ENCODE peak calls at places on chromosomes 7 and 10, in four cellular contexts. L is Panc1, K is SK-N-SH, Q is endothelial cell of umbilical vein. T is an unnamed sample.

GRCh38 chr10:63208981-63209380 is 75.9 kb downstream of the NRBF2 start:
- DNase-seq in L (no peak), K (no peak), Q (peak; percentile 73), T (no peak)

GRCh38 chr10:30227481-30227880 is 121.6 kb downstream of the MTPAP start:
- DNase-seq in L (no peak), K (no peak), Q (no peak), T (no peak)

GRCh38 chr10:44944354-44944753 is 15.2 kb upstream of the RASSF4 start:
- DNase-seq in L (no peak), K (no peak), Q (no peak), T (no peak)

GRCh38 chr10:86113983-86114382 is 252.6 kb downstream of the GRID1 start:
- DNase-seq in L (no peak), K (no peak), Q (no peak), T (no peak)

GRCh38 chr10:1706711-1707110 is 30.6 kb downstream of the ADARB2 start:
- DNase-seq in L (no peak), K (no peak), Q (no peak), T (no peak)

GRCh38 chr10:16787361-16787791 is 29.8 kb downstream of the RSU1 start:
- DNase-seq in L (no peak), K (no peak), Q (no peak), T (no peak)

GRCh38 chr7:45893374-45893995 is 5.2 kb downstream of the IGFBP1 start:
- DNase-seq in L (no peak), K (no peak), Q (no peak), T (no peak)

GRCh38 chr10:7942859-7943258 is 111.6 kb upstream of the GATA3 start:
- DNase-seq in L (no peak), K (no peak), Q (no peak), T (no peak)

GRCh38 chr7:108016841-108017775 is 14.1 kb upstream of the LAMB1 start:
- DNase-seq in L (no peak), K (peak; percentile 36), Q (peak; percentile 87), T (no peak)

GRCh38 chr10:78307576-78307975 is 273.9 kb downstream of the RPS24 start:
- DNase-seq in L (no peak), K (no peak), Q (no peak), T (no peak)

GRCh38 chr10:77073066-77073960 is 564.3 kb downstream of the KCNMA1 start:
- DNase-seq in L (no peak), K (no peak), Q (no peak), T (no peak)

GRCh38 chr7:151819826-151820225 is 57.1 kb downstream of the PRKAG2 start:
- DNase-seq in L (no peak), K (no peak), Q (no peak), T (no peak)

GRCh38 chr10:10977978-10978377 is 39.7 kb upstream of the CELF2 start:
- DNase-seq in L (no peak), K (no peak), Q (no peak), T (no peak)

GRCh38 chr7:113698556-113699220 is 220.1 kb downstream of the PPP1R3A start:
- DNase-seq in L (peak; percentile 20), K (peak; percentile 17), Q (peak; percentile 44), T (no peak)

GRCh38 chr10:45438457-45439090 is 64.6 kb downstream of the ALOX5 start:
- DNase-seq in L (no peak), K (no peak), Q (no peak), T (no peak)

GRCh38 chr7:2921748-2922147 is 77.6 kb upstream of the GNA12 start:
- DNase-seq in L (no peak), K (peak; percentile 82), Q (no peak), T (no peak)

GRCh38 chr7:81719865-81720264 is 50.0 kb downstream of the HGF start:
- DNase-seq in L (no peak), K (no peak), Q (no peak), T (no peak)

GRCh38 chr10:92239600-92240288 is 51.1 kb downstream of the CPEB3 start:
- DNase-seq in L (no peak), K (peak; percentile 86), Q (peak; percentile 39), T (peak; percentile 35)

GRCh38 chr7:158818325-158819213 is 10.7 kb downstream of the ESYT2 start:
- DNase-seq in L (peak; percentile 99), K (peak; percentile 86), Q (peak; percentile 98), T (peak; percentile 96)

GRCh38 chr7:74174606-74175082 is 488 bp downstream of the EIF4H start:
- DNase-seq in L (no peak), K (peak; percentile 85), Q (peak; percentile 69), T (no peak)

GRCh38 chr10:113087082-113088029 is 137.3 kb downstream of the TCF7L2 start:
- DNase-seq in L (peak; percentile 96), K (no peak), Q (peak; percentile 99), T (no peak)

GRCh38 chr7:142880886-142881505 is 4.5 kb downstream of the TRPV6 start:
- DNase-seq in L (peak; percentile 41), K (peak; percentile 73), Q (peak; percentile 42), T (no peak)

GRCh38 chr10:94678475-94678874 is 5.1 kb upstream of the CYP2C18 start:
- DNase-seq in L (no peak), K (no peak), Q (no peak), T (no peak)

GRCh38 chr10:84452006-84452405 is 123.6 kb downstream of the CCSER2 start:
- DNase-seq in L (no peak), K (no peak), Q (no peak), T (no peak)

GRCh38 chr7:108417926-108418325 is 38.3 kb downstream of the NRCAM start:
- DNase-seq in L (no peak), K (no peak), Q (no peak), T (no peak)

GRCh38 chr7:29879609-29880008 is 73.3 kb downstream of the WIPF3 start:
- DNase-seq in L (no peak), K (no peak), Q (no peak), T (no peak)

GRCh38 chr7:131190146-131190545 is 137.5 kb upstream of the MKLN1 start:
- DNase-seq in L (no peak), K (no peak), Q (no peak), T (no peak)

GRCh38 chr7:44195901-44196300 is 4.9 kb upstream of the YKT6 start:
- DNase-seq in L (no peak), K (no peak), Q (no peak), T (no peak)

GRCh38 chr7:80623465-80624252 is 14.8 kb upstream of the CD36 start:
- DNase-seq in L (no peak), K (no peak), Q (no peak), T (peak; percentile 56)

GRCh38 chr7:123112833-123113232 is 86.9 kb downstream of the SLC13A1 start:
- DNase-seq in L (no peak), K (no peak), Q (no peak), T (no peak)

GRCh38 chr10:58963723-58964124 is 212.7 kb upstream of the PHYHIPL start:
- DNase-seq in L (no peak), K (no peak), Q (no peak), T (no peak)

GRCh38 chr10:76066457-76066856 is 635.0 kb downstream of the LRMDA start:
- DNase-seq in L (no peak), K (peak; percentile 30), Q (no peak), T (no peak)

GRCh38 chr10:111122127-111122526 is 45.3 kb downstream of the ADRA2A start:
- DNase-seq in L (no peak), K (no peak), Q (no peak), T (no peak)

GRCh38 chr7:155965010-155965409 is 152.7 kb upstream of the SHH start:
- DNase-seq in L (no peak), K (no peak), Q (no peak), T (no peak)

GRCh38 chr10:114709966-114710365 is 51.9 kb upstream of the ABLIM1 start:
- DNase-seq in L (peak; percentile 36), K (no peak), Q (no peak), T (no peak)

GRCh38 chr10:51696251-51696650 is 3.1 kb downstream of the CSTF2T start:
- DNase-seq in L (no peak), K (no peak), Q (no peak), T (no peak)
- TF ChIP-seq POLR2AphosphoS5 in L (no peak), K (no peak), Q (no peak), T (no peak)

DNA sequence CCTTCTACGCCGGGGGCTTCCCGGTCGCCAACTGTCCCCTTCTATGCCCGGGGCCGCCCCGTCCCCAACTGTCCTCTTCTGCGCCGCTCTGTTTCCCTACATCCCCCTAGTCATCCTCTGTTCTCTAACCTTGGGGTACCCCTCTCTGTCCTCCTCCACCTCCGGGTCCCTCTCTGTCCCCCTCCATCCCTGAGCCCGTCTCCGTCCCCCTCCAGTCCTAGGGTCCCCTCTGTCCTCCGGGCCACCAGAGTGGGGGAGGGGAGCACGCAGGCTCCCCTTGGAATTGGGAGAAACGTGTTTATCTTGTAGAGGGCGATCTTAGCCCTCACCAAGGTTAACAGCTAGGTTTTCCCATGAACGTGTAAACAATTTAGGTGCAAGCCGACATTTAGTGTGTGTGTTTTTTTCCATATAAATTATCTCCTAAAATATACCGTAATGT is 861 bp upstream of the KLF6 start:
- DNase-seq in L (no peak), K (peak; percentile 67), Q (peak; percentile 60), T (no peak)
- TF ChIP-seq POLR2AphosphoS5 in L (no peak), K (peak; percentile 81), Q (no peak), T (peak; percentile 10)

GRCh38 chr7:851204-851603 is 18.9 kb downstream of the SUN1 start:
- DNase-seq in L (no peak), K (no peak), Q (no peak), T (peak; percentile 61)
- TF ChIP-seq POLR2AphosphoS5 in L (no peak), K (no peak), Q (no peak), T (no peak)

DNA sequence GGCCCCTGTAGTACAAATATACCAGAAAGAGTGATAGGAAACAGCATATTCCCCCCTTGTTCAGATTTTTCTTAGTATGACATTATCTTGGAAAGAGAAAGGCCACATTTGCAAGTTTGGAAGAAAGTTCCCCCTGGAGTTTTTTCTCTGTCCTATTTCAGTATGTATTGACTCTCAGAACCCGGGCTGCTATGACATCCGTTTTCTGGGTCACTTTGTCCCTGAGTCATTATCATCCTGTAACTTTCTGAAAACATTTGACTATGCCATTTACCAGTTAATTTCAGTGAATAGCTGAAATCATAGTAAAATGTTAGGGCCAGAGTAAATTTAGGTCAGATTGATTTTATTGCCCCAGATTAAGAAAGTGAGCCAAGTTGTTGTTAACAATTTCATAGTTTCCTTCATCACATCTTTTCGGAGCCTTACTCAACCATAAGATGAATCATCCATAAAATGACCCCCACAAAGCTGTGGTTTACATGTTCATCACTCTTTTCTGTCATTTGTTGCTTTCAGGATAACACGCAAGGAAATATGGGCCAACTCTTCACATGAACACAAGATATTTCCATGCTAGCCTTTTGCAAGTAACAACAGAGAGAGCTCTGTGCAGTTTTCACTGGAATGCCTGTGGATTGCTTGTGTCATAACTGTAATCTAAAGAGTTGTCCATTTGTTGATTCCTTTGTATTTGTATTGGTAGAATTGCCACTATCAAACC is 3.8 kb upstream of the MACC1 start:
- DNase-seq in L (no peak), K (no peak), Q (no peak), T (no peak)
- TF ChIP-seq POLR2AphosphoS5 in L (no peak), K (no peak), Q (no peak), T (peak; percentile 44)

GRCh38 chr10:105969884-105970377 is 1194.6 kb downstream of the SORCS1 start:
- DNase-seq in L (no peak), K (no peak), Q (no peak), T (no peak)
- TF ChIP-seq POLR2AphosphoS5 in L (no peak), K (no peak), Q (no peak), T (no peak)